ENCODE peak calls at places on chromosomes 3 and 15, in nine cellular contexts. O is WERI-Rb-1, K is endothelial cell of umbilical vein, Q is ovary, S is progenitor cell of endocrine pancreas, F is astrocyte of the spinal cord, P is glutamatergic neuron, N is fibroblast of pulmonary artery, Z is lower lobe of right lung. D is an unnamed sample.

GRCh38 chr3:136074546-136074945 is 109.0 kb downstream of the PPP2R3A start:
- DNase-seq in O (no peak), S (no peak), Q (no peak), N (peak; percentile 17), P (no peak), Z (no peak), K (no peak), F (peak; percentile 25), D (no peak)

GRCh38 chr3:62696011-62696410 is 179.2 kb downstream of the CADPS start:
- DNase-seq in Z (no peak), K (no peak), N (no peak), F (no peak), P (no peak), O (no peak), Q (no peak), S (no peak), D (no peak)

GRCh38 chr3:151604941-151605340 is 128.8 kb upstream of the AADACL2 start:
- DNase-seq in N (no peak), K (no peak), P (no peak), F (peak; percentile 17), S (no peak), Z (no peak), O (no peak), Q (no peak), D (no peak)

GRCh38 chr3:195085356-195086130 is 185.4 kb downstream of the XXYLT1 start:
- DNase-seq in F (no peak), Z (peak; percentile 23), O (no peak), S (no peak), K (no peak), N (no peak), P (peak; percentile 9), Q (no peak), D (no peak)

GRCh38 chr3:71949403-71949802 is 164.5 kb upstream of the PROK2 start:
- DNase-seq in N (no peak), Q (no peak), F (no peak), Z (no peak), S (no peak), K (no peak), O (no peak), P (no peak), D (no peak)

GRCh38 chr3:69890691-69891090 is 108.8 kb upstream of the SAMMSON start:
- DNase-seq in Z (no peak), O (no peak), Q (no peak), P (no peak), N (no peak), F (no peak), S (no peak), K (peak; percentile 6), D (no peak)

GRCh38 chr3:29183346-29184087 is 97.4 kb upstream of the RBMS3 start:
- DNase-seq in Q (no peak), P (no peak), F (peak; percentile 86), K (no peak), S (no peak), O (no peak), N (peak; percentile 55), Z (no peak), D (no peak)

GRCh38 chr15:67167131-67167530 is 87.3 kb downstream of the AAGAB start:
- DNase-seq in S (no peak), Z (no peak), N (no peak), K (no peak), F (no peak), O (no peak), Q (peak; percentile 26), P (no peak), D (no peak)

GRCh38 chr3:120469440-120470415 is 18.9 kb upstream of the FSTL1 start:
- DNase-seq in Z (no peak), N (peak; percentile 45), O (no peak), P (no peak), K (no peak), S (no peak), F (peak; percentile 36), Q (no peak), D (peak; percentile 60)

GRCh38 chr3:176068750-176069149 is 1128.5 kb downstream of the TBL1XR1 start:
- DNase-seq in K (no peak), O (no peak), N (no peak), S (no peak), P (no peak), Z (no peak), F (no peak), Q (no peak), D (no peak)

GRCh38 chr3:11350374-11350773 is 78.2 kb downstream of the ATG7 start:
- DNase-seq in Z (no peak), K (no peak), N (peak; percentile 31), F (no peak), Q (no peak), S (no peak), O (no peak), P (no peak), D (no peak)

GRCh38 chr3:9078561-9079240 is 115.4 kb upstream of the RAD18 start:
- DNase-seq in S (no peak), P (no peak), F (no peak), Z (no peak), N (no peak), K (no peak), Q (no peak), O (no peak), D (no peak)

GRCh38 chr15:81880833-81881232 is 165.0 kb downstream of the MEX3B start:
- DNase-seq in P (no peak), N (no peak), Z (no peak), F (no peak), Q (no peak), K (no peak), S (no peak), O (no peak), D (no peak)

GRCh38 chr15:95298729-95299128 is 1031.8 kb upstream of the NR2F2 start:
- DNase-seq in Z (no peak), F (no peak), P (no peak), N (no peak), S (no peak), O (no peak), Q (no peak), K (no peak), D (no peak)

GRCh38 chr15:73683624-73684536 is at the start of gene CD276:
- DNase-seq in S (peak; percentile 68), F (peak; percentile 62), Q (peak; percentile 82), P (peak; percentile 85), O (peak; percentile 83), K (peak; percentile 55), N (peak; percentile 65), Z (peak; percentile 90), D (peak; percentile 49)
- TF ChIP-seq CTCF in S (peak; percentile 32), F (peak; percentile 35), Q (no peak), P (no peak), O (peak; percentile 54), K (no peak), N (peak; percentile 10), Z (peak; percentile 32), D (no peak)

GRCh38 chr15:45177285-45177684 is 10.5 kb downstream of the SHF start:
- DNase-seq in F (no peak), Q (no peak), S (no peak), Z (no peak), O (no peak), N (no peak), P (no peak), K (no peak), D (no peak)

GRCh38 chr15:45179221-45179985 is 8.4 kb downstream of the SHF start:
- DNase-seq in Q (no peak), F (no peak), K (no peak), Z (peak; percentile 79), S (no peak), O (peak; percentile 57), N (no peak), P (peak; percentile 34), D (no peak)

GRCh38 chr15:45169608-45170480 is 17.9 kb downstream of the SHF start:
- DNase-seq in Q (no peak), Z (no peak), K (no peak), P (peak; percentile 82), N (no peak), S (no peak), F (no peak), O (peak; percentile 70), D (no peak)

GRCh38 chr15:45171912-45172311 is 15.9 kb downstream of the SHF start:
- DNase-seq in K (no peak), N (no peak), S (no peak), Q (no peak), P (no peak), Z (no peak), O (no peak), F (no peak), D (no peak)

GRCh38 chr15:45174577-45174976 is 13.2 kb downstream of the SHF start:
- DNase-seq in F (no peak), Z (no peak), O (no peak), N (no peak), S (no peak), K (no peak), Q (no peak), P (peak; percentile 4), D (no peak)
- TF ChIP-seq CTCF in F (no peak), Z (no peak), O (no peak), N (no peak), S (no peak), K (no peak), Q (no peak), P (no peak), D (no peak)

GRCh38 chr3:132722165-132723023 is at the start of gene NPHP3:
- DNase-seq in K (peak; percentile 93), S (peak; percentile 93), P (peak; percentile 96), O (peak; percentile 97), Z (peak; percentile 97), Q (peak; percentile 99), N (peak; percentile 98), F (peak; percentile 97), D (peak; percentile 99)

GRCh38 chr3:132723551-132723950 is 1.3 kb upstream of the NPHP3 start:
- DNase-seq in K (no peak), F (peak; percentile 7), S (no peak), O (no peak), N (no peak), Z (no peak), P (no peak), Q (no peak), D (no peak)

GRCh38 chr3:132726341-132726823 is 4.2 kb upstream of the NPHP3 start:
- DNase-seq in S (no peak), O (no peak), P (no peak), F (peak; percentile 37), Q (no peak), K (peak; percentile 68), N (peak; percentile 51), Z (no peak), D (no peak)

GRCh38 chr3:132723024-132723462 is 834 bp upstream of the NPHP3 start:
- DNase-seq in O (no peak), F (no peak), N (no peak), P (no peak), S (no peak), Q (no peak), K (no peak), Z (no peak), D (no peak)

GRCh38 chr3:132721479-132722164 is 587 bp downstream of the NPHP3 start:
- DNase-seq in Z (peak; percentile 87), S (peak; percentile 60), Q (peak; percentile 34), N (peak; percentile 76), F (peak; percentile 76), K (no peak), P (peak; percentile 78), O (peak; percentile 77), D (no peak)
- TF ChIP-seq CTCF in Z (peak; percentile 42), S (peak; percentile 60), Q (no peak), N (peak; percentile 33), F (no peak), K (peak; percentile 19), P (peak; percentile 41), O (peak; percentile 8), D (peak; percentile 44)

DNA sequence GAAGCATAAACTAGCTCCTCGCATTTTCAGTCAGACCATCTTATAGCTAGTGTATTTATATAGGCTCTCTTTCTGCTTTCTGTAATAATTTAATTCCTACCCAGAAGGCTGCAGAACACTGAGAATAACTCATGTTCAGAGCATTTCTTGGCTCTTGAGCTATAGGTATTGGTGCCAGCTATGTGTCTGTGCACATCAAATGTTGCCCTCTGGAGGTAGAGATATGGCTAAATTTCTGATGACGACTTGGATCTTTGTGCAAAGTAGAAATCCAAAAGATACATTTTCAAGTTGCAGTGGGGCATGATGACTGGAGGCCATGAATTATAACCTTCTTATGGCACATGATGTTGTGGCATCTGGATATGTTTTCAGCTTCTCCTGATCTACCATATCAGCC is 336.2 kb upstream of the TPM1 start:
- DNase-seq in K (no peak), F (no peak), S (no peak), Q (no peak), N (peak; percentile 3), O (no peak), Z (no peak), P (no peak), D (no peak)
- TF ChIP-seq CTCF in K (no peak), F (peak; percentile 14), S (no peak), Q (no peak), N (no peak), O (peak; percentile 10), Z (no peak), P (no peak), D (no peak)